ENCODE peak calls at places on chromosomes 6 and 20, in seven cellular contexts. I, W, D, L, A, H and P are unnamed samples.
A peak's percentile ranks its signal among the peaks of the same experiment; 100 is the strongest.

GRCh38 chr6:27830212-27830664 is 82.0 kb downstream of the OR2B2 start:
- DNase-seq in A (no peak), H (peak; percentile 41), D (no peak), I (no peak), W (no peak), L (no peak), P (no peak)

GRCh38 chr20:1707588-1708449 is 50.2 kb upstream of the SIRPG start:
- DNase-seq in H (no peak), W (no peak), L (peak; percentile 95), I (no peak), A (no peak), D (peak; percentile 53), P (no peak)

GRCh38 chr20:1473244-1473635 is 6.6 kb upstream of the NSFL1C start:
- DNase-seq in L (no peak), D (no peak), H (no peak), I (no peak), W (no peak), A (no peak), P (no peak)

GRCh38 chr6:42091718-42092023 is 41.3 kb downstream of the TAF8 start:
- DNase-seq in W (peak; percentile 67), I (no peak), H (no peak), D (no peak), A (no peak), L (no peak), P (no peak)

GRCh38 chr6:109411034-109411433 is 28.8 kb upstream of the CD164 start:
- DNase-seq in L (no peak), H (no peak), D (peak; percentile 82), A (no peak), I (no peak), W (no peak), P (no peak)

GRCh38 chr6:21149460-21149859 is 444.1 kb upstream of the SOX4 start:
- DNase-seq in I (no peak), A (no peak), H (no peak), D (peak; percentile 80), W (no peak), L (no peak), P (no peak)

GRCh38 chr6:153024401-153025017 is 22.0 kb upstream of the MTRF1L start:
- DNase-seq in A (peak; percentile 59), H (peak; percentile 58), W (peak; percentile 69), D (peak; percentile 66), L (peak; percentile 89), I (peak; percentile 52), P (peak; percentile 68)

GRCh38 chr6:28141500-28142329 is at the start of gene ZKSCAN8:
- DNase-seq in H (peak; percentile 89), D (peak; percentile 96), W (peak; percentile 83), A (peak; percentile 84), I (peak; percentile 92), L (peak; percentile 98), P (peak; percentile 85)

GRCh38 chr6:24659547-24659946 is 7.2 kb downstream of the TDP2 start:
- DNase-seq in D (no peak), W (no peak), I (no peak), A (no peak), H (no peak), L (peak; percentile 34), P (no peak)

GRCh38 chr6:73451166-73452106 is 661 bp downstream of the CGAS start:
- DNase-seq in W (no peak), L (peak; percentile 84), I (peak; percentile 56), A (peak; percentile 62), D (peak; percentile 25), H (peak; percentile 38), P (peak; percentile 7)

GRCh38 chr6:45718901-45719300 is 296.8 kb downstream of the CLIC5 start:
- DNase-seq in I (no peak), D (peak; percentile 82), L (no peak), W (no peak), A (no peak), H (peak; percentile 11), P (no peak)

GRCh38 chr6:31654574-31655348 is 933 bp upstream of the APOM start:
- DNase-seq in A (no peak), I (no peak), D (no peak), W (no peak), H (no peak), L (no peak), P (no peak)

GRCh38 chr20:9838378-9839295 is at the start of gene PAK5:
- DNase-seq in A (no peak), D (peak; percentile 43), L (no peak), W (peak; percentile 38), I (peak; percentile 62), H (peak; percentile 48), P (peak; percentile 37)

GRCh38 chr6:88922775-88923548 is 40.5 kb downstream of the RNGTT start:
- DNase-seq in D (peak; percentile 23), I (no peak), W (no peak), A (no peak), H (peak; percentile 14), L (peak; percentile 15), P (peak; percentile 23)

GRCh38 chr6:38259736-38260135 is 380.0 kb downstream of the BTBD9 start:
- DNase-seq in L (no peak), H (peak; percentile 68), D (peak; percentile 91), W (no peak), A (no peak), I (no peak), P (peak; percentile 84)

GRCh38 chr20:3464166-3464565 is 6.7 kb upstream of the ATRN start:
- DNase-seq in D (no peak), L (no peak), H (no peak), A (no peak), I (no peak), W (no peak), P (no peak)

GRCh38 chr6:31870385-31870921 is 7.8 kb upstream of the NEU1 start:
- DNase-seq in W (no peak), D (no peak), I (no peak), H (no peak), L (no peak), A (no peak), P (no peak)

GRCh38 chr6:136103763-136104311 is 146.3 kb downstream of the MTFR2 start:
- DNase-seq in L (no peak), I (no peak), D (no peak), A (no peak), W (no peak), H (no peak), P (no peak)

GRCh38 chr6:22413681-22414305 is 117.0 kb upstream of the PRL start:
- DNase-seq in H (peak; percentile 22), I (no peak), L (no peak), W (no peak), A (no peak), D (peak; percentile 50), P (no peak)

GRCh38 chr20:35226775-35227681 is 538 bp downstream of the MMP24 start:
- DNase-seq in L (no peak), A (peak; percentile 62), W (peak; percentile 34), D (peak; percentile 61), I (peak; percentile 86), H (peak; percentile 32), P (no peak)

GRCh38 chr6:4010682-4011081 is 68.3 kb downstream of the FAM217A start:
- DNase-seq in D (no peak), H (no peak), W (no peak), A (no peak), L (peak; percentile 83), I (no peak), P (peak; percentile 62)

GRCh38 chr6:4253604-4254211 is 118.3 kb upstream of the ECI2 start:
- DNase-seq in L (peak; percentile 47), H (peak; percentile 81), W (peak; percentile 51), A (no peak), D (peak; percentile 81), I (no peak), P (peak; percentile 59)

GRCh38 chr6:13508711-13509705 is 21.6 kb upstream of the GFOD1 start:
- DNase-seq in D (peak; percentile 50), I (no peak), A (no peak), W (no peak), H (peak; percentile 48), L (no peak), P (no peak)

GRCh38 chr20:58839474-58839874 is 11.2 kb downstream of the GNAS-AS1 start:
- DNase-seq in I (peak; percentile 85), A (peak; percentile 64), D (peak; percentile 34), L (no peak), W (no peak), H (peak; percentile 26), P (no peak)

GRCh38 chr20:63064310-63064709 is 57.5 kb upstream of the BHLHE23 start:
- DNase-seq in L (no peak), W (no peak), D (no peak), I (peak; percentile 41), H (no peak), A (no peak), P (no peak)

GRCh38 chr6:146950351-146950835 is 253.8 kb upstream of the STXBP5 start:
- DNase-seq in D (peak; percentile 28), I (no peak), H (no peak), W (no peak), A (peak; percentile 7), L (peak; percentile 56), P (peak; percentile 6)

GRCh38 chr20:16710781-16711180 is 19.0 kb upstream of the SNRPB2 start:
- DNase-seq in W (no peak), L (no peak), A (no peak), D (no peak), H (no peak), I (no peak), P (no peak)

GRCh38 chr6:101597711-101598110 is 204.2 kb downstream of the GRIK2 start:
- DNase-seq in H (peak; percentile 76), I (no peak), W (no peak), A (no peak), L (no peak), D (peak; percentile 60), P (peak; percentile 61)

GRCh38 chr6:127300411-127300810 is 33.7 kb downstream of the RNF146 start:
- DNase-seq in H (peak; percentile 83), D (peak; percentile 79), L (no peak), W (peak; percentile 19), I (no peak), A (no peak), P (peak; percentile 78)

GRCh38 chr6:158031445-158032353 is 50.0 kb downstream of the SYNJ2 start:
- DNase-seq in D (peak; percentile 99), I (no peak), W (peak; percentile 95), H (peak; percentile 97), A (no peak), L (peak; percentile 92), P (peak; percentile 97)

GRCh38 chr6:139230421-139230840 is 61.4 kb downstream of the TXLNB start:
- DNase-seq in A (no peak), D (peak; percentile 36), H (peak; percentile 36), I (peak; percentile 41), L (peak; percentile 45), W (no peak), P (peak; percentile 28)

GRCh38 chr20:17654649-17655285 is 27.3 kb downstream of the RRBP1 start:
- DNase-seq in H (peak; percentile 47), W (peak; percentile 16), I (no peak), A (no peak), L (peak; percentile 23), D (peak; percentile 25), P (peak; percentile 16)

GRCh38 chr6:41976794-41977484 is 35.3 kb upstream of the CCND3 start:
- DNase-seq in D (peak; percentile 73), A (no peak), L (no peak), I (no peak), H (peak; percentile 63), W (no peak), P (peak; percentile 62)

GRCh38 chr6:100160913-100161312 is 166.9 kb upstream of the MCHR2 start:
- DNase-seq in A (no peak), D (no peak), L (no peak), H (no peak), I (no peak), W (no peak), P (no peak)

GRCh38 chr6:108497883-108498282 is 62.8 kb upstream of the FOXO3 start:
- DNase-seq in W (peak; percentile 38), H (peak; percentile 43), A (peak; percentile 26), I (peak; percentile 51), D (peak; percentile 59), L (peak; percentile 66), P (peak; percentile 40)

GRCh38 chr20:21258411-21258810 is 44.7 kb upstream of the XRN2 start:
- DNase-seq in L (no peak), I (no peak), W (no peak), D (no peak), H (no peak), A (no peak), P (no peak)

GRCh38 chr6:44564906-44565524 is 177.5 kb downstream of the CDC5L start:
- DNase-seq in W (no peak), L (no peak), I (no peak), H (no peak), A (no peak), D (peak; percentile 32), P (no peak)

GRCh38 chr20:58891686-58892125 is 39.2 kb downstream of the GNAS start:
- DNase-seq in D (peak; percentile 62), L (peak; percentile 59), H (no peak), W (no peak), A (peak; percentile 60), I (peak; percentile 73), P (peak; percentile 8)